ENCODE peak calls at places on chromosomes 5 and 9, in four cellular contexts. One of them, this sample, is unnamed.

GRCh38 chr5:151139015-151139414 is 18.6 kb downstream of the ANXA6 start:
- DNase-seq in lower leg skin: no peak
- DNase-seq in stomach: no peak
- DNase-seq in Peyer's patch: no peak
- DNase-seq in this sample: no peak

GRCh38 chr9:35960029-35960655 is 2.2 kb upstream of the OR2S2 start:
- DNase-seq in lower leg skin: no peak
- DNase-seq in stomach: no peak
- DNase-seq in Peyer's patch: no peak
- DNase-seq in this sample: no peak

GRCh38 chr5:18281947-18282557 is 647.8 kb downstream of the TAF11L14 start:
- DNase-seq in lower leg skin: no peak
- DNase-seq in stomach: no peak
- DNase-seq in Peyer's patch: no peak
- DNase-seq in this sample: no peak

GRCh38 chr5:168552146-168552545 is 23.0 kb downstream of the FBLL1 start:
- DNase-seq in lower leg skin: no peak
- DNase-seq in stomach: no peak
- DNase-seq in Peyer's patch: no peak
- DNase-seq in this sample: no peak

GRCh38 chr9:6351757-6352156 is 23.6 kb downstream of the TPD52L3 start:
- DNase-seq in lower leg skin: no peak
- DNase-seq in stomach: no peak
- DNase-seq in Peyer's patch: no peak
- DNase-seq in this sample: no peak

GRCh38 chr9:38301376-38302106 is 91.0 kb upstream of the ALDH1B1 start:
- DNase-seq in lower leg skin: no peak
- DNase-seq in stomach: no peak
- DNase-seq in Peyer's patch: no peak
- DNase-seq in this sample: no peak

GRCh38 chr9:107312651-107313050 is 29.6 kb downstream of the RAD23B start:
- DNase-seq in lower leg skin: no peak
- DNase-seq in stomach: no peak
- DNase-seq in Peyer's patch: no peak
- DNase-seq in this sample: no peak

GRCh38 chr9:70131296-70131695 is 87.6 kb downstream of the MAMDC2 start:
- DNase-seq in lower leg skin: no peak
- DNase-seq in stomach: no peak
- DNase-seq in Peyer's patch: no peak
- DNase-seq in this sample: no peak

GRCh38 chr5:17190242-17190778 is 27.1 kb upstream of the BASP1 start:
- DNase-seq in lower leg skin: peak
- DNase-seq in stomach: no peak
- DNase-seq in Peyer's patch: no peak
- DNase-seq in this sample: no peak

GRCh38 chr5:143214890-143215289 is 188.6 kb downstream of the NR3C1 start:
- DNase-seq in lower leg skin: no peak
- DNase-seq in stomach: no peak
- DNase-seq in Peyer's patch: no peak
- DNase-seq in this sample: no peak

GRCh38 chr9:24090566-24090965 is 264.5 kb upstream of the ELAVL2 start:
- DNase-seq in lower leg skin: no peak
- DNase-seq in stomach: no peak
- DNase-seq in Peyer's patch: no peak
- DNase-seq in this sample: no peak

GRCh38 chr5:178069909-178070308 is 43.4 kb upstream of the N4BP3 start:
- DNase-seq in lower leg skin: no peak
- DNase-seq in stomach: no peak
- DNase-seq in Peyer's patch: peak
- DNase-seq in this sample: no peak

GRCh38 chr5:137155621-137156020 is 343.5 kb downstream of the SPOCK1 start:
- DNase-seq in lower leg skin: no peak
- DNase-seq in stomach: no peak
- DNase-seq in Peyer's patch: no peak
- DNase-seq in this sample: no peak

GRCh38 chr5:57199866-57200265 is 26.0 kb downstream of the GPBP1 start:
- DNase-seq in lower leg skin: no peak
- DNase-seq in stomach: no peak
- DNase-seq in Peyer's patch: no peak
- DNase-seq in this sample: no peak

GRCh38 chr9:29211681-29212589 is 1638.7 kb upstream of the C9orf72 start:
- DNase-seq in lower leg skin: no peak
- DNase-seq in stomach: peak
- DNase-seq in Peyer's patch: no peak
- DNase-seq in this sample: peak

GRCh38 chr5:142166754-142167153 is 58.2 kb downstream of the NDFIP1 start:
- DNase-seq in lower leg skin: no peak
- DNase-seq in stomach: no peak
- DNase-seq in Peyer's patch: no peak
- DNase-seq in this sample: no peak

GRCh38 chr5:142164315-142164714 is 55.7 kb downstream of the NDFIP1 start:
- DNase-seq in lower leg skin: no peak
- DNase-seq in stomach: no peak
- DNase-seq in Peyer's patch: no peak
- DNase-seq in this sample: no peak

GRCh38 chr5:142168365-142168764 is 59.8 kb downstream of the NDFIP1 start:
- DNase-seq in lower leg skin: no peak
- DNase-seq in stomach: no peak
- DNase-seq in Peyer's patch: no peak
- DNase-seq in this sample: no peak

GRCh38 chr5:142170254-142170953 is 61.8 kb downstream of the NDFIP1 start:
- DNase-seq in lower leg skin: no peak
- DNase-seq in stomach: no peak
- DNase-seq in Peyer's patch: no peak
- DNase-seq in this sample: no peak

GRCh38 chr5:142167458-142167857 is 58.9 kb downstream of the NDFIP1 start:
- DNase-seq in lower leg skin: no peak
- DNase-seq in stomach: no peak
- DNase-seq in Peyer's patch: no peak
- DNase-seq in this sample: no peak
- TF ChIP-seq CTCF in lower leg skin: no peak
- TF ChIP-seq CTCF in stomach: no peak
- TF ChIP-seq CTCF in Peyer's patch: no peak
- TF ChIP-seq CTCF in this sample: peak

DNA sequence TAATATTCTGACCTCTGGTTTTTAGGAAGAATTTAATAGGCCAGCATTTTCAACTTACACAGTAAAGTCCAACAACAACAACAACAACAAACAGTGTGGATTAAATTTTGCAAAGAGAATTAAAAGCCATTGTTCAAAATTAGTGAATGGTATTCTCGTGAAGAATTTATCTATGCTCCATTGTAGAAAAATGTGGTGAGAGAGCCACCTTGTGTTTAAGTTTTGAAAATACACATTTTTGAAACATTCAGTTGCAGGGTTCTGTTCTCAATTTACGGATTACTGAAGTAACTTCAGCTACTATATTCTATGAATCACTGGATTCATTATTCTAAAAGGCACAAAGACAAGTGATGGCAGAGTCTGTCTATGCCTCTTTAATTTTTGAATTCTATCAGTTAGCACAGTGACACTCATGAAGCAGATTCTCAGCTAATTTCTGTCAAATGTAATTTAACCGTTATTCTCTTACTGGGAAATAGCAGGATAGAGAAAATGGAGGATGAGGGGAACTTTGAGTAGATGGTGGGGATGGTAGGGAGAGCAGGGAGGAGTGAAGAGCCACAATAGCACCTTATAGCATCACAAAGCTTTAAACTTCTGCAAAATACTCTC is 11.0 kb downstream of the CCDC152 start:
- DNase-seq in lower leg skin: no peak
- DNase-seq in stomach: no peak
- DNase-seq in Peyer's patch: no peak
- DNase-seq in this sample: no peak
- TF ChIP-seq CTCF in lower leg skin: no peak
- TF ChIP-seq CTCF in stomach: peak
- TF ChIP-seq CTCF in Peyer's patch: peak
- TF ChIP-seq CTCF in this sample: peak

GRCh38 chr5:120464627-120465280 is 654 bp downstream of the PRR16 start:
- DNase-seq in lower leg skin: peak
- DNase-seq in stomach: peak
- DNase-seq in Peyer's patch: peak
- DNase-seq in this sample: no peak

GRCh38 chr5:120465281-120465961 is 1.3 kb downstream of the PRR16 start:
- DNase-seq in lower leg skin: peak
- DNase-seq in stomach: no peak
- DNase-seq in Peyer's patch: peak
- DNase-seq in this sample: no peak

GRCh38 chr5:120466337-120467006 is 2.4 kb downstream of the PRR16 start:
- DNase-seq in lower leg skin: no peak
- DNase-seq in stomach: no peak
- DNase-seq in Peyer's patch: no peak
- DNase-seq in this sample: no peak

GRCh38 chr5:120463026-120463770 is 902 bp upstream of the PRR16 start:
- DNase-seq in lower leg skin: no peak
- DNase-seq in stomach: no peak
- DNase-seq in Peyer's patch: no peak
- DNase-seq in this sample: no peak

GRCh38 chr5:120463991-120464626 is at the start of gene PRR16:
- DNase-seq in lower leg skin: no peak
- DNase-seq in stomach: peak
- DNase-seq in Peyer's patch: peak
- DNase-seq in this sample: peak
- TF ChIP-seq CTCF in lower leg skin: no peak
- TF ChIP-seq CTCF in stomach: no peak
- TF ChIP-seq CTCF in Peyer's patch: no peak
- TF ChIP-seq CTCF in this sample: peak

GRCh38 chr5:97425511-97425910 is 242.5 kb upstream of the RIOK2 start:
- DNase-seq in lower leg skin: no peak
- DNase-seq in stomach: no peak
- DNase-seq in Peyer's patch: no peak
- DNase-seq in this sample: no peak
- TF ChIP-seq CTCF in lower leg skin: no peak
- TF ChIP-seq CTCF in stomach: no peak
- TF ChIP-seq CTCF in Peyer's patch: peak
- TF ChIP-seq CTCF in this sample: peak

DNA sequence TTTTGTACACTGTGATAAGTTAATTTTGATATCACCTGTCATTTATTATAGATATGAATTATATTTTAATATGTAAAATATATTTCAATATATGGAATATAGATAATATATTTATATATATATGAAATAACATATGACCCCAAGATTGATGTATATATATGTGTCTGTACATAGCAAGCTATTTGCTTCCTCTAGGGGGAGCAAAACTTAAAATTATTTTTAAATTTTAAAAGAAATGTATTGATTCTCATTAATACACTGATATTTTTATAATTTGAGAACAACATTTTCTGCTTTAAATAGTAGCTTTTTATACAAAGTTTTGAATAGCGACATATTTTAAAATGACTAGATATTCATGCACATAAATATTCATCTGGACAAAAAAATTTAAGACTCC is 272.0 kb downstream of the DMRTA1 start:
- DNase-seq in lower leg skin: no peak
- DNase-seq in stomach: no peak
- DNase-seq in Peyer's patch: no peak
- DNase-seq in this sample: no peak
- TF ChIP-seq CTCF in lower leg skin: no peak
- TF ChIP-seq CTCF in stomach: no peak
- TF ChIP-seq CTCF in Peyer's patch: no peak
- TF ChIP-seq CTCF in this sample: peak

DNA sequence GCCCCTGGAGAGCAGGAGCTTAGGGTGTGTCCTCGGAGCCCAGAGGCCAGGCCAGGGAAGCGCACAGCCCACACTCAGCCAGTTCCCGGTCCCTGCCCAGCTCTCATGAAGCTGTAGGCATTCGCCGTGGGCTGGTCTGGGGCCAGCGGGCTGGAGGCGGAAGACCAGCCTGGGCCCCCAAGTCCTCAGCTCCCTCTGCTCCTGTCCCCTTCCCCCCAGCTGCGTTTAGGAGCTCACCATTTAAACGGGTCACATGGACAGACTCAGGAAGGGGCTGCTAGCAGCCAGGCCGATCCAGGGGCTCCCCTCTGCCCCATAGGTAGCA is 17.4 kb downstream of the DNLZ start:
- DNase-seq in lower leg skin: no peak
- DNase-seq in stomach: no peak
- DNase-seq in Peyer's patch: no peak
- DNase-seq in this sample: no peak
- TF ChIP-seq CTCF in lower leg skin: no peak
- TF ChIP-seq CTCF in stomach: no peak
- TF ChIP-seq CTCF in Peyer's patch: no peak
- TF ChIP-seq CTCF in this sample: no peak

GRCh38 chr9:4662108-4662988 is at the start of gene PLPP6:
- DNase-seq in lower leg skin: peak
- DNase-seq in stomach: peak
- DNase-seq in Peyer's patch: peak
- DNase-seq in this sample: peak
- TF ChIP-seq CTCF in lower leg skin: peak
- TF ChIP-seq CTCF in stomach: peak
- TF ChIP-seq CTCF in Peyer's patch: peak
- TF ChIP-seq CTCF in this sample: peak

DNA sequence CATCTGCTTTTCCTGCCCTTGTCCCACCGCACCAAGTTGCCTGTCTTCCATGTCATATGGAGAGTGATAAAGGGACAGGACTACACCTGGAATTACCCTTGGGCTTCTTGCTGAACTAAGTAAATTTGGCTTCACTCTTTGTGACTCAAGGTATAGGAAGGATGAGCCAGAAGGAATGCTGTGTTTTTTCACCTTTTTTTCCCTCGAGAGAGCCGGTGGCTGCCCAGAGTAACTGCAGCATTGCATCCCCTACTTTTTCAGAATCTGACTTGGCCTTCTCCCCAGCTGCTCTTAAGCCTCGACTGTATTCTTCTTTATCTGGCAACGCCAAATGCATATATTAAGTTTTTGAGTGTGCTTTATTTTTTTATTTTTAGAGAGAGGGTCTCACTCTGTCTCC is 38.4 kb downstream of the RCL1 start:
- DNase-seq in lower leg skin: no peak
- DNase-seq in stomach: no peak
- DNase-seq in Peyer's patch: no peak
- DNase-seq in this sample: no peak
- TF ChIP-seq CTCF in lower leg skin: no peak
- TF ChIP-seq CTCF in stomach: no peak
- TF ChIP-seq CTCF in Peyer's patch: no peak
- TF ChIP-seq CTCF in this sample: no peak